ENCODE peak calls at places on chromosomes 5 and 9, in four cellular contexts. Z is HepG2, B is GM12878, O is K562. N is an unnamed sample.

GRCh38 chr5:55897206-55897894 is 46.2 kb downstream of the IL31RA start:
- DNase-seq in Z (no peak), B (no peak), O (no peak), N (no peak)

GRCh38 chr9:89880721-89881120 is 275.9 kb downstream of the GADD45G start:
- DNase-seq in Z (no peak), B (no peak), O (no peak), N (no peak)

GRCh38 chr9:90783552-90783951 is 18.1 kb upstream of the SYK start:
- DNase-seq in O (no peak), B (no peak), Z (no peak), N (no peak)

GRCh38 chr5:158875272-158875679 is 224.4 kb downstream of the EBF1 start:
- DNase-seq in B (no peak), Z (no peak), O (no peak), N (no peak)

GRCh38 chr5:73370620-73371583 is 77.7 kb downstream of the FOXD1 start:
- DNase-seq in B (no peak), O (no peak), Z (no peak), N (no peak)

GRCh38 chr5:149714877-149715502 is 15.1 kb upstream of the PPARGC1B start:
- DNase-seq in Z (no peak), O (no peak), B (no peak), N (no peak)

GRCh38 chr9:89149726-89150125 is 28.9 kb downstream of the SHC3 start:
- DNase-seq in B (no peak), O (no peak), Z (no peak), N (no peak)

GRCh38 chr9:111803924-111804323 is 9.2 kb upstream of the SHOC1 start:
- DNase-seq in O (no peak), Z (no peak), B (no peak), N (no peak)

GRCh38 chr5:57715296-57715695 is 232.7 kb upstream of the ACTBL2 start:
- DNase-seq in O (no peak), Z (no peak), B (no peak), N (no peak)

GRCh38 chr9:108551030-108551964 is 304.5 kb downstream of the ACTL7B start:
- DNase-seq in B (no peak), Z (no peak), O (no peak), N (peak)

GRCh38 chr5:141934099-141934844 is 10.6 kb downstream of the DELE1 start:
- DNase-seq in B (no peak), O (peak), Z (no peak), N (no peak)

GRCh38 chr9:91411096-91411771 is 12.4 kb downstream of the NFIL3 start:
- DNase-seq in B (no peak), Z (no peak), O (no peak), N (no peak)

GRCh38 chr5:1570975-1571374 is 47.2 kb upstream of the LPCAT1 start:
- DNase-seq in B (no peak), Z (peak), O (no peak), N (no peak)

GRCh38 chr5:65205016-65205415 is 276.7 kb downstream of the ADAMTS6 start:
- DNase-seq in B (no peak), O (no peak), Z (no peak), N (no peak)

GRCh38 chr9:36858805-36859375 is 175.2 kb downstream of the PAX5 start:
- DNase-seq in O (no peak), Z (no peak), B (no peak), N (no peak)

GRCh38 chr5:56306433-56307150 is 73.5 kb upstream of the ANKRD55 start:
- DNase-seq in B (no peak), O (no peak), Z (no peak), N (no peak)

GRCh38 chr5:116574682-116575634 is at the start of gene SEMA6A:
- DNase-seq in O (peak), Z (peak), B (peak), N (peak)

GRCh38 chr9:121661328-121661727 is 9.9 kb downstream of the DAB2IP start:
- DNase-seq in O (no peak), Z (no peak), B (no peak), N (no peak)

GRCh38 chr5:149268928-149269557 is 2.6 kb upstream of the AFAP1L1 start:
- DNase-seq in O (peak), Z (peak), B (no peak), N (peak)

GRCh38 chr9:121073038-121073437 is 1.7 kb upstream of the CNTRL start:
- DNase-seq in O (no peak), Z (no peak), B (no peak), N (no peak)

GRCh38 chr9:97571664-97572063 is 61.5 kb downstream of the TSTD2 start:
- DNase-seq in B (no peak), Z (no peak), O (peak), N (no peak)

GRCh38 chr9:13278023-13278367 is 1.5 kb downstream of the MPDZ start:
- DNase-seq in B (no peak), O (no peak), Z (peak), N (peak)

GRCh38 chr5:134968055-134968454 is 348 bp downstream of the CATSPER3 start:
- DNase-seq in O (no peak), Z (no peak), B (no peak), N (no peak)

GRCh38 chr9:76701441-76702031 is 62.7 kb upstream of the PCA3 start:
- DNase-seq in B (no peak), O (no peak), Z (no peak), N (no peak)

GRCh38 chr9:93092171-93092991 is 3.6 kb upstream of the CARD19 start:
- DNase-seq in B (no peak), O (no peak), Z (no peak), N (no peak)

GRCh38 chr9:109289186-109289585 is 31.7 kb downstream of the EPB41L4B start:
- DNase-seq in Z (no peak), B (no peak), O (no peak), N (no peak)

GRCh38 chr9:120643096-120643495 is 63.1 kb upstream of the CDK5RAP2 start:
- DNase-seq in Z (no peak), O (no peak), B (no peak), N (no peak)

GRCh38 chr9:34546834-34547827 is 24.3 kb upstream of the ENHO start:
- DNase-seq in Z (peak), O (peak), B (no peak), N (peak)

GRCh38 chr5:43034591-43034968 is 5.5 kb downstream of the ANXA2R start:
- DNase-seq in B (no peak), Z (no peak), O (no peak), N (no peak)

GRCh38 chr5:78555870-78556269 is 92.7 kb downstream of the LHFPL2 start:
- DNase-seq in O (no peak), B (no peak), Z (no peak), N (no peak)

GRCh38 chr5:71887680-71888079 is 168.6 kb downstream of the CARTPT start:
- DNase-seq in O (peak), Z (peak), B (peak), N (peak)

GRCh38 chr9:68704804-68705635 is at the start of gene PIP5K1B:
- DNase-seq in Z (peak), B (no peak), O (peak), N (peak)

GRCh38 chr5:67416133-67416937 is 219.7 kb upstream of the CD180 start:
- DNase-seq in B (peak), Z (no peak), O (no peak), N (no peak)
- TF ChIP-seq FOXK2 in B (no peak), Z (no peak), O (no peak), N (no peak)

DNA sequence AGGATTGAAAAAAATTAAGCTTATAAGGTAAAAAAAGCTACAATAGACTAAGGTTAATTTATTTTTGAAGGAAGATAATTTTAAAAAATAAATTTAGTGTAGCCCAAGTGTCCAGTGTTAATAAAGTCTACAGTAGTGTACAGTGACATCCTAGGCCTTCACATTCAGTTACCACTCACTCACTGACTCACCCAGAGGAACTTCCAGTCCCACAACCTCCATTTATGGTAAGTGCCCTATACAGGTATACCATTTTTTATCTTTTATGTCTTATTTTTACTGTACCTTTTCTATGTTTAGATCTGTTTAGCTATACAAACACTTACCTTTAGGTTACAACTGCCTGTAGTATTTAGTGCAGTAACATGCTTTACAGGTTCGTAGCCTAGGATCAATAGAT is 79.8 kb upstream of the ZNF462 start:
- DNase-seq in B (no peak), O (no peak), Z (no peak), N (no peak)
- TF ChIP-seq FOXM1 in B (no peak), O (no peak), Z (no peak), N (no peak)

GRCh38 chr9:87063883-87064282 is 116.6 kb upstream of the GAS1 start:
- DNase-seq in Z (no peak), B (no peak), O (no peak), N (no peak)
- TF ChIP-seq FOXK2 in Z (no peak), B (no peak), O (no peak), N (no peak)

GRCh38 chr9:133333566-133333965 is 2.4 kb downstream of the SURF6 start:
- DNase-seq in O (no peak), B (no peak), Z (no peak), N (no peak)
- TF ChIP-seq FOXM1 in O (no peak), B (no peak), Z (no peak), N (no peak)

GRCh38 chr5:77396017-77396416 is 96.1 kb downstream of the WDR41 start:
- DNase-seq in O (no peak), Z (no peak), B (peak), N (no peak)

GRCh38 chr5:77397686-77398300 is 94.3 kb downstream of the WDR41 start:
- DNase-seq in B (no peak), Z (peak), O (no peak), N (no peak)

GRCh38 chr5:77400645-77401044 is 91.5 kb downstream of the WDR41 start:
- DNase-seq in B (no peak), O (no peak), Z (no peak), N (no peak)

GRCh38 chr5:77398458-77398857 is 93.7 kb downstream of the WDR41 start:
- DNase-seq in Z (no peak), B (no peak), O (no peak), N (no peak)

GRCh38 chr5:77398896-77399295 is 93.2 kb downstream of the WDR41 start:
- DNase-seq in B (no peak), Z (no peak), O (no peak), N (no peak)
- TF ChIP-seq FOXK2 in B (no peak), Z (no peak), O (no peak), N (no peak)

GRCh38 chr5:170846416-170846815 is 15.4 kb upstream of the RANBP17 start:
- DNase-seq in Z (no peak), O (no peak), B (no peak), N (no peak)
- TF ChIP-seq FOXM1 in Z (no peak), O (no peak), B (no peak), N (no peak)

GRCh38 chr9:83219924-83220438 is 157.0 kb upstream of the RASEF start:
- DNase-seq in O (no peak), B (no peak), Z (no peak), N (no peak)

GRCh38 chr9:83218411-83219090 is 155.6 kb upstream of the RASEF start:
- DNase-seq in B (no peak), O (no peak), Z (no peak), N (no peak)

GRCh38 chr9:83219154-83219923 is 156.4 kb upstream of the RASEF start:
- DNase-seq in Z (peak), O (peak), B (no peak), N (peak)

DNA sequence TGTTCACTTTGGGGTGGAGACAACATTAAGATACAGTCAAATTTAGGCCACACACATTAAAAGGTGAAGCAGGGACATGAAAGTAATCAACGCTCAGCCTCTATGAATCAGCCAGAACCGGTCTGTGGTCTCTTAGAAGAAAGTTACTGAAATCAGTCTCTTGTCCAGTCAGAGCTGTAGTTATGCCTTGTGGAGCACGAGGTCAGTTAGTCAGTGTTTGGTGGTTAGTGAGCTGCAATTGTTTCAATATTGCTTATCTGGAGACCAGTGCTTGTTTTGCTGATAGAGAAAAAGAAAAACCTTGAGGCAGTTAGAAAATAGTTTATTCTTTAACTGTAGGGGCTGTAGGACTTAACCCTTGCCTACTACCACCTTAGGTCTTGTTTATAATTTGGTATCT is 157.8 kb upstream of the RASEF start:
- DNase-seq in Z (peak), O (no peak), B (peak), N (no peak)
- TF ChIP-seq FOXK2 in Z (no peak), O (no peak), B (no peak), N (no peak)

GRCh38 chr9:389758-390157 is 175.1 kb downstream of the DOCK8 start:
- DNase-seq in O (no peak), B (no peak), Z (no peak), N (no peak)
- TF ChIP-seq FOXM1 in O (no peak), B (no peak), Z (no peak), N (no peak)

DNA sequence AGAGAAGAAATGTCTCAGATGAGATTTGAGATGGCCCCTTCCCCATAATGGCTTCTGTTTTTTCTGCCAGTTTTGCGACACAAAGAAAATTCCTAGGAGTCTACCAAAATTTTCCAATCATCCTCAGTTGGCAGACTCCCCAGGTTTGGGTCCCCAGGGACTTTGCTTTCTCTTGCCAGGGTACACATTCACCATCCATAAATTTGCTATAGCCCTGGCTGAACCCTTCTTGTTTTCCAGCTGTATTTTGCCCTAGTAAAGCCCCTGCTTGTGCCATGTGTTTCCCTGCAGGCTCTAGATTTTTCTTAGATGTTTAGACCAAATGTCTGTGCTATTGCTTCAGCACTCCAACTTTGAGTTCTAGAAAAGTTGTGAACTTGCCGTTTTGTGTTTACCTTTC is 283.2 kb downstream of the ANXA1 start:
- DNase-seq in B (no peak), O (no peak), Z (no peak), N (no peak)
- TF ChIP-seq FOXK2 in B (no peak), O (no peak), Z (no peak), N (no peak)